ENCODE peak calls at places on chromosomes 5 and 9, in nine cellular contexts. C is activated CD4-positive, alpha-beta T cell treated with anti-CD3 and anti-CD28 coated beads, Interleukin-2, amount 10 ng/mL, durations not matched to agents 7 days and 5 days; Q is NCI-H1105 treated with DMSO at 0.1 percent for 48 hours; I is activated CD8-positive, alpha-beta memory T cell treated with anti-CD3 and anti-CD28 coated beads, Interleukin-2, amount 50 U/mL, for 48 hours; F is pancreas; M is NCI-H2107; L is lung microvascular endothelial cell; B is HFFc6; J is LHCN-M2. Z is an unnamed sample.

GRCh38 chr9:136528716-136529341 is 17.0 kb downstream of the NOTCH1 start:
- DNase-seq in C (no peak), Q (no peak), I (no peak), F (no peak), M (no peak), L (no peak), B (no peak), J (no peak), Z (no peak)

GRCh38 chr9:4081948-4082347 is 217.9 kb downstream of the GLIS3 start:
- DNase-seq in C (no peak), Q (no peak), I (no peak), F (no peak), M (no peak), L (no peak), B (no peak), J (no peak), Z (no peak)

GRCh38 chr5:157739388-157740045 is 4.0 kb upstream of the LSM11 start:
- DNase-seq in C (no peak), Q (no peak), I (no peak), F (no peak), M (no peak), L (no peak), B (no peak), J (no peak), Z (no peak)

GRCh38 chr9:117744856-117745389 is 40.7 kb downstream of the TLR4 start:
- DNase-seq in C (no peak), Q (peak), I (no peak), F (no peak), M (no peak), L (peak), B (no peak), J (no peak), Z (no peak)

GRCh38 chr5:99763021-99763814 is 772.0 kb upstream of the FAM174A start:
- DNase-seq in C (no peak), Q (no peak), I (no peak), F (no peak), M (no peak), L (no peak), B (no peak), J (no peak), Z (no peak)

GRCh38 chr5:100043475-100043874 is 491.7 kb upstream of the FAM174A start:
- DNase-seq in C (no peak), Q (no peak), I (no peak), F (no peak), M (no peak), L (no peak), B (no peak), J (no peak), Z (no peak)

GRCh38 chr9:134206317-134207300 is 42.2 kb upstream of the RNU6ATAC start:
- DNase-seq in C (no peak), Q (no peak), I (no peak), F (no peak), M (no peak), L (no peak), B (no peak), J (no peak), Z (no peak)

GRCh38 chr5:428219-428618 is 14.8 kb upstream of the EXOC3 start:
- DNase-seq in C (no peak), Q (no peak), I (no peak), F (no peak), M (no peak), L (no peak), B (no peak), J (no peak), Z (no peak)

GRCh38 chr5:159533197-159533596 is 202.9 kb upstream of the IL12B start:
- DNase-seq in C (no peak), Q (no peak), I (no peak), F (no peak), M (no peak), L (peak), B (peak), J (no peak), Z (no peak)

GRCh38 chr9:133682961-133683493 is 46.9 kb downstream of the DBH start:
- DNase-seq in C (no peak), Q (no peak), I (no peak), F (no peak), M (no peak), L (no peak), B (no peak), J (no peak), Z (no peak)

GRCh38 chr5:38853753-38854470 is 8.1 kb downstream of the OSMR start:
- DNase-seq in C (no peak), Q (no peak), I (no peak), F (no peak), M (no peak), L (peak), B (peak), J (peak), Z (no peak)

GRCh38 chr9:127277099-127277498 is 12.5 kb downstream of the GARNL3 start:
- DNase-seq in C (no peak), Q (no peak), I (no peak), F (no peak), M (no peak), L (no peak), B (no peak), J (no peak), Z (no peak)

GRCh38 chr5:124061663-124062062 is 549.7 kb downstream of the CSNK1G3 start:
- DNase-seq in C (no peak), Q (peak), I (no peak), F (peak), M (peak), L (no peak), B (no peak), J (peak), Z (no peak)

GRCh38 chr5:176410486-176411180 is 5.7 kb downstream of the CLTB start:
- DNase-seq in C (no peak), Q (no peak), I (no peak), F (no peak), M (no peak), L (no peak), B (no peak), J (no peak), Z (no peak)

GRCh38 chr5:7705261-7705660 is 145.7 kb downstream of the CFAP90 start:
- DNase-seq in C (no peak), Q (no peak), I (no peak), F (no peak), M (no peak), L (no peak), B (no peak), J (no peak), Z (no peak)

GRCh38 chr5:66323142-66323890 is 179.2 kb downstream of the SREK1 start:
- DNase-seq in C (no peak), Q (no peak), I (no peak), F (no peak), M (no peak), L (no peak), B (no peak), J (no peak), Z (no peak)

GRCh38 chr5:72133212-72133990 is 26.1 kb downstream of the MAP1B start:
- DNase-seq in C (no peak), Q (no peak), I (no peak), F (no peak), M (no peak), L (peak), B (peak), J (peak), Z (no peak)

GRCh38 chr5:84673785-84674184 is 289.1 kb upstream of the EDIL3 start:
- DNase-seq in C (no peak), Q (no peak), I (no peak), F (no peak), M (no peak), L (no peak), B (no peak), J (no peak), Z (no peak)

GRCh38 chr9:37987467-37987981 is 81.5 kb downstream of the SHB start:
- DNase-seq in C (no peak), Q (peak), I (no peak), F (peak), M (no peak), L (no peak), B (no peak), J (peak), Z (no peak)

GRCh38 chr5:177444106-177445051 is 2.2 kb upstream of the PRR7 start:
- DNase-seq in C (no peak), Q (no peak), I (peak), F (no peak), M (no peak), L (no peak), B (no peak), J (no peak), Z (no peak)

GRCh38 chr9:133423216-133423615 is 1.0 kb downstream of the ADAMTS13 start:
- DNase-seq in C (no peak), Q (no peak), I (no peak), F (no peak), M (no peak), L (no peak), B (no peak), J (no peak), Z (no peak)

GRCh38 chr5:125394661-125395280 is 648.3 kb upstream of the ZNF608 start:
- DNase-seq in C (no peak), Q (no peak), I (no peak), F (no peak), M (no peak), L (no peak), B (no peak), J (no peak), Z (no peak)

GRCh38 chr5:108093186-108093585 is 288.7 kb downstream of the FBXL17 start:
- DNase-seq in C (no peak), Q (no peak), I (no peak), F (no peak), M (no peak), L (peak), B (no peak), J (peak), Z (no peak)

GRCh38 chr5:65588694-65589093 is 25.6 kb downstream of the PPWD1 start:
- DNase-seq in C (no peak), Q (no peak), I (no peak), F (no peak), M (no peak), L (peak), B (no peak), J (peak), Z (no peak)

GRCh38 chr5:87300744-87301143 is 33.1 kb downstream of the RASA1 start:
- DNase-seq in C (no peak), Q (no peak), I (no peak), F (no peak), M (no peak), L (peak), B (peak), J (peak), Z (peak)

GRCh38 chr9:115672477-115673316 is 480.9 kb upstream of the PAPPA start:
- DNase-seq in C (no peak), Q (no peak), I (no peak), F (no peak), M (no peak), L (peak), B (peak), J (peak), Z (no peak)

GRCh38 chr9:122445155-122445749 is 32.5 kb downstream of the OR1J1 start:
- DNase-seq in C (no peak), Q (no peak), I (no peak), F (no peak), M (no peak), L (peak), B (peak), J (peak), Z (no peak)

GRCh38 chr9:133074111-133074651 is 12.4 kb downstream of the CEL start:
- DNase-seq in C (no peak), Q (no peak), I (no peak), F (peak), M (no peak), L (no peak), B (peak), J (peak), Z (no peak)